ENCODE peak calls at places on chromosomes 12 and 14, in six cellular contexts. One of them, this sample, is unnamed.

GRCh38 chr12:14928946-14929345 is 9.4 kb downstream of the ERP27 start:
- DNase-seq in HCT116: peak
- DNase-seq in GM12865: no peak
- DNase-seq in brain microvascular endothelial cell: no peak
- DNase-seq in adrenal gland: no peak
- DNase-seq in heart left ventricle: no peak
- DNase-seq in this sample: no peak

GRCh38 chr12:685388-685787 is 22.1 kb upstream of the NINJ2 start:
- DNase-seq in HCT116: no peak
- DNase-seq in GM12865: peak
- DNase-seq in brain microvascular endothelial cell: peak
- DNase-seq in adrenal gland: no peak
- DNase-seq in heart left ventricle: no peak
- DNase-seq in this sample: no peak

GRCh38 chr12:106978035-106978800 is 8.7 kb downstream of the MTERF2 start:
- DNase-seq in HCT116: no peak
- DNase-seq in GM12865: no peak
- DNase-seq in brain microvascular endothelial cell: no peak
- DNase-seq in adrenal gland: peak
- DNase-seq in heart left ventricle: peak
- DNase-seq in this sample: no peak

GRCh38 chr12:2354151-2354991 is 301.6 kb downstream of the CACNA1C start:
- DNase-seq in HCT116: no peak
- DNase-seq in GM12865: peak
- DNase-seq in brain microvascular endothelial cell: no peak
- DNase-seq in adrenal gland: no peak
- DNase-seq in heart left ventricle: no peak
- DNase-seq in this sample: no peak

GRCh38 chr12:86826051-86826450 is 569.9 kb upstream of the MGAT4C start:
- DNase-seq in HCT116: no peak
- DNase-seq in GM12865: no peak
- DNase-seq in brain microvascular endothelial cell: peak
- DNase-seq in adrenal gland: no peak
- DNase-seq in heart left ventricle: no peak
- DNase-seq in this sample: no peak

GRCh38 chr14:62988967-62989366 is 56.3 kb downstream of the KCNH5 start:
- DNase-seq in HCT116: no peak
- DNase-seq in GM12865: no peak
- DNase-seq in brain microvascular endothelial cell: peak
- DNase-seq in adrenal gland: no peak
- DNase-seq in heart left ventricle: no peak
- DNase-seq in this sample: no peak

GRCh38 chr12:26056335-26056734 is 68.5 kb downstream of the BHLHE41 start:
- DNase-seq in HCT116: peak
- DNase-seq in GM12865: no peak
- DNase-seq in brain microvascular endothelial cell: peak
- DNase-seq in adrenal gland: no peak
- DNase-seq in heart left ventricle: no peak
- DNase-seq in this sample: no peak

GRCh38 chr14:59358105-59358504 is 107.1 kb downstream of the GPR135 start:
- DNase-seq in HCT116: peak
- DNase-seq in GM12865: no peak
- DNase-seq in brain microvascular endothelial cell: no peak
- DNase-seq in adrenal gland: no peak
- DNase-seq in heart left ventricle: peak
- DNase-seq in this sample: peak

GRCh38 chr12:50627491-50627890 is 122.7 kb downstream of the DIP2B start:
- DNase-seq in HCT116: no peak
- DNase-seq in GM12865: no peak
- DNase-seq in brain microvascular endothelial cell: no peak
- DNase-seq in adrenal gland: no peak
- DNase-seq in heart left ventricle: no peak
- DNase-seq in this sample: no peak

GRCh38 chr12:8950287-8950574 is 786 bp upstream of the M6PR start:
- DNase-seq in HCT116: no peak
- DNase-seq in GM12865: no peak
- DNase-seq in brain microvascular endothelial cell: no peak
- DNase-seq in adrenal gland: no peak
- DNase-seq in heart left ventricle: no peak
- DNase-seq in this sample: no peak

GRCh38 chr12:71780207-71780822 is 25.7 kb downstream of the RAB21 start:
- DNase-seq in HCT116: peak
- DNase-seq in GM12865: peak
- DNase-seq in brain microvascular endothelial cell: peak
- DNase-seq in adrenal gland: peak
- DNase-seq in heart left ventricle: peak
- DNase-seq in this sample: peak

GRCh38 chr14:57492859-57493258 is 798 bp downstream of the CCDC198 start:
- DNase-seq in HCT116: no peak
- DNase-seq in GM12865: no peak
- DNase-seq in brain microvascular endothelial cell: peak
- DNase-seq in adrenal gland: no peak
- DNase-seq in heart left ventricle: no peak
- DNase-seq in this sample: peak

GRCh38 chr14:57487771-57488170 is 5.9 kb downstream of the CCDC198 start:
- DNase-seq in HCT116: no peak
- DNase-seq in GM12865: no peak
- DNase-seq in brain microvascular endothelial cell: no peak
- DNase-seq in adrenal gland: no peak
- DNase-seq in heart left ventricle: no peak
- DNase-seq in this sample: peak

GRCh38 chr14:57485635-57486034 is 8.0 kb downstream of the CCDC198 start:
- DNase-seq in HCT116: no peak
- DNase-seq in GM12865: peak
- DNase-seq in brain microvascular endothelial cell: no peak
- DNase-seq in adrenal gland: no peak
- DNase-seq in heart left ventricle: no peak
- DNase-seq in this sample: no peak

DNA sequence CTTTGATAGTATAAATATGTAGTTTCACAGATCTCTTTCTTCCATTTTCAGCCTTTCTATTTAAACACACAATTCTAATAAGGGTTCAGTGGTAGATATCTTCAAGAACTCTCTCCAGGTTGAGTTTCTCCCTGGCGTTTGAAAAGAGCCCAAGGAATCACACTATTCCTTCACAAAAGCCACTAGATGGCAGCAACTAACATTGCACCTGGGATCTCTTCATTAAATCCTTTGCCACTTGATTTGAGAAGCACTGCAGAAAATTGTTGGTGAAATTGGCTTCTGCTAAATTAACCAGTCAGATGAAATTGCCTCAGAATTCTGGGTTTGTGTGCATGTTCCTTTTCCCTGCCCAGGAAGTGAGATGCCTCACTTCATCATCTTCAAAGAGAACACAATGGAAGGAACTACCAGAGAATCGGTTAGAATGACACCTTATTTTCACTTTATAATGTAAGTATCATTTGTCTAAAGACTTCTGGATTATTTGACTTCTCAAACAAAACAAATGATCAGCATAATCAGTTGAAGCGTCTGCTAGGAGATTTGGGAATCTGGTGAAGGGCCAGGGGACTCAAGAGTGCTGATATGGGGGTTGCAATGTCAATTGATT is 6.8 kb downstream of the CCDC198 start:
- DNase-seq in HCT116: peak
- DNase-seq in GM12865: peak
- DNase-seq in brain microvascular endothelial cell: peak
- DNase-seq in adrenal gland: no peak
- DNase-seq in heart left ventricle: no peak
- DNase-seq in this sample: peak
- TF ChIP-seq CTCF in HCT116: peak
- TF ChIP-seq CTCF in GM12865: peak
- TF ChIP-seq CTCF in brain microvascular endothelial cell: peak
- TF ChIP-seq CTCF in adrenal gland: peak
- TF ChIP-seq CTCF in heart left ventricle: peak
- TF ChIP-seq CTCF in this sample: peak

DNA sequence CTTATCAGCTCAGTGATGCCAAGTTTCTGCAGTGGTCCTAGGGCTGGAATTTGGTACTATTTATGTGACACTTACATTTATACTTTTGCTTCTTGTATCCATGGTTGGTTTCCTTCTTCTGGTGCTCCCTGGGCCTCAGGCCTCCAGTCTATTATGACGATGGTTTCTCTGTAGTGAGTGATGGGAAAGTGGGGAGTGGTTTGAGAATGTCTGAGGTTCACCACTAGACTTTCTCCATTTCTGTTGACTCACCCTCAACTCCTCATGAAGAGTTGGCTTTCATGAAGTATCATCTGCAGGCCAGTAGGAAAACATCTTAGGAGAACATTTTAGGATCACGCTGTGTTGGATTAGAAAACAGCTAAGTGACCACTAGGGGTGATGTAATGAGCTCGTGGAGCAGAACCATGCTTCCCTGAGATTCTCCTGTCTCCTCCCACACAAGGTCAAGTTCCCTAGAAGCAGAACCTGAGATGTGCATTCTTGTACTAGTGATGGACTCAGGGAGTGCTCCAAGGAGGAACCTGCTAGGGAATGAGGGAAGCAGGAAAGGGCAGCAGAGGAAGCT is 32.1 kb downstream of the RPH3A start:
- DNase-seq in HCT116: no peak
- DNase-seq in GM12865: no peak
- DNase-seq in brain microvascular endothelial cell: no peak
- DNase-seq in adrenal gland: no peak
- DNase-seq in heart left ventricle: no peak
- DNase-seq in this sample: no peak
- TF ChIP-seq CTCF in HCT116: no peak
- TF ChIP-seq CTCF in GM12865: no peak
- TF ChIP-seq CTCF in brain microvascular endothelial cell: peak
- TF ChIP-seq CTCF in adrenal gland: no peak
- TF ChIP-seq CTCF in heart left ventricle: no peak
- TF ChIP-seq CTCF in this sample: no peak

GRCh38 chr12:27186240-27186839 is 57.7 kb upstream of the STK38L start:
- DNase-seq in HCT116: no peak
- DNase-seq in GM12865: no peak
- DNase-seq in brain microvascular endothelial cell: no peak
- DNase-seq in adrenal gland: no peak
- DNase-seq in heart left ventricle: no peak
- DNase-seq in this sample: no peak

GRCh38 chr12:27185234-27186045 is 58.6 kb upstream of the STK38L start:
- DNase-seq in HCT116: no peak
- DNase-seq in GM12865: peak
- DNase-seq in brain microvascular endothelial cell: peak
- DNase-seq in adrenal gland: no peak
- DNase-seq in heart left ventricle: no peak
- DNase-seq in this sample: peak

GRCh38 chr12:27180862-27181261 is 63.2 kb upstream of the STK38L start:
- DNase-seq in HCT116: no peak
- DNase-seq in GM12865: no peak
- DNase-seq in brain microvascular endothelial cell: no peak
- DNase-seq in adrenal gland: no peak
- DNase-seq in heart left ventricle: no peak
- DNase-seq in this sample: no peak

GRCh38 chr12:27179399-27180214 is 64.5 kb upstream of the STK38L start:
- DNase-seq in HCT116: peak
- DNase-seq in GM12865: peak
- DNase-seq in brain microvascular endothelial cell: peak
- DNase-seq in adrenal gland: no peak
- DNase-seq in heart left ventricle: peak
- DNase-seq in this sample: peak

DNA sequence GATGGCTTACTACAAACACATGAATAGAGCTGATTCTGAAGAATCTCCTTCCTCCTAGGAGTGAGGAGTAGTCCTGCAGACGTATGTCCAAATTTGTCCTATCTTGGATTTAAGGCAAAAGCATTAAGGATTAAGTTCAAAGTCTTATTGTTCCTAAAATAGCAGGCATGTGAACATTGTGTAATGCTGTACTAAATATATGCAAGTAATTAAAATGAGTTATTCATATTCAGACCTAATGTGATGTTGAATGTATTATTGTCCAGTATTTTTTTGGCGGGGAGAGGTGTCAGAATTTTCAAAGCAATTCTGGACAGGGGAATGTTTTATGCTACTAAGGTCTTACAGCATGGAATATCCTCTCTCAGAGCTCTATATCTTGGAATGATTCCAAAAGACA is 60.7 kb upstream of the STK38L start:
- DNase-seq in HCT116: no peak
- DNase-seq in GM12865: no peak
- DNase-seq in brain microvascular endothelial cell: no peak
- DNase-seq in adrenal gland: no peak
- DNase-seq in heart left ventricle: no peak
- DNase-seq in this sample: no peak
- TF ChIP-seq CTCF in HCT116: no peak
- TF ChIP-seq CTCF in GM12865: no peak
- TF ChIP-seq CTCF in brain microvascular endothelial cell: no peak
- TF ChIP-seq CTCF in adrenal gland: no peak
- TF ChIP-seq CTCF in heart left ventricle: no peak
- TF ChIP-seq CTCF in this sample: no peak

GRCh38 chr12:70403827-70404226 is 37.7 kb downstream of the KCNMB4 start:
- DNase-seq in HCT116: no peak
- DNase-seq in GM12865: no peak
- DNase-seq in brain microvascular endothelial cell: no peak
- DNase-seq in adrenal gland: no peak
- DNase-seq in heart left ventricle: no peak
- DNase-seq in this sample: no peak

GRCh38 chr12:70400124-70400523 is 34.0 kb downstream of the KCNMB4 start:
- DNase-seq in HCT116: no peak
- DNase-seq in GM12865: no peak
- DNase-seq in brain microvascular endothelial cell: no peak
- DNase-seq in adrenal gland: no peak
- DNase-seq in heart left ventricle: no peak
- DNase-seq in this sample: no peak

GRCh38 chr12:70398862-70399261 is 32.8 kb downstream of the KCNMB4 start:
- DNase-seq in HCT116: no peak
- DNase-seq in GM12865: no peak
- DNase-seq in brain microvascular endothelial cell: no peak
- DNase-seq in adrenal gland: no peak
- DNase-seq in heart left ventricle: no peak
- DNase-seq in this sample: no peak

GRCh38 chr12:70399319-70399718 is 33.2 kb downstream of the KCNMB4 start:
- DNase-seq in HCT116: no peak
- DNase-seq in GM12865: no peak
- DNase-seq in brain microvascular endothelial cell: no peak
- DNase-seq in adrenal gland: no peak
- DNase-seq in heart left ventricle: no peak
- DNase-seq in this sample: no peak

DNA sequence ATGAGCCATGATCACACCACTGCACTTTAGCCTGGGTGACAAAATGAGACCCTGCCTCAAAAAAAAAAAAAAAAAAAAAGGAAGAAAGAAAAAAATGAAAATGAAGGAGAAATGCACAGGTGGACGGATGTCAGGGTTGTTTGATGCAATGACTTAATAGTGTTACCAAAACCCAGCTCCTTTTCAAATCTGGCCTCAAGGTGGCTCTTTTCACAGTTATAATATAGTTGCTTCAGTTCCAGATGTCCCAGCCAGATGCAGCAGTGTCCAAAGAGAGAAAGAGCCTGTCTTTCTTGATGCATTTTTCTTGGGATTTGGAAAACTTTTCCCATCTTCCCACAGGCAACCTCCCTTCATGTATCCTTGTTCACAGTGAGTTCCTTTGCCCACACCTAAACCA is 36.5 kb downstream of the KCNMB4 start:
- DNase-seq in HCT116: peak
- DNase-seq in GM12865: no peak
- DNase-seq in brain microvascular endothelial cell: no peak
- DNase-seq in adrenal gland: no peak
- DNase-seq in heart left ventricle: no peak
- DNase-seq in this sample: no peak
- TF ChIP-seq CTCF in HCT116: peak
- TF ChIP-seq CTCF in GM12865: no peak
- TF ChIP-seq CTCF in brain microvascular endothelial cell: peak
- TF ChIP-seq CTCF in adrenal gland: no peak
- TF ChIP-seq CTCF in heart left ventricle: no peak
- TF ChIP-seq CTCF in this sample: no peak

This sample was measured in foreskin fibroblast.